ENCODE peak calls at places on chromosome 18, in four cellular contexts. One of them, this sample, is unnamed.

GRCh38 chr18:24560511-24560981 is 100.1 kb downstream of the HRH4 start:
- DNase-seq in H9: peak; percentile 56
- DNase-seq in stimulated activated CD8-positive, alpha-beta memory T cell treated with anti-CD3 and anti-CD28 coated beads, Interleukin-12 subunit alpha, Interleukin-12 subunit beta, amount 100 ng/mL, for 4 hours: no peak
- DNase-seq in CD8-positive, alpha-beta memory T cell: no peak
- DNase-seq in this sample: no peak

GRCh38 chr18:9025104-9025838 is 77.2 kb upstream of the NDUFV2 start:
- DNase-seq in stimulated activated CD8-positive, alpha-beta memory T cell treated with anti-CD3 and anti-CD28 coated beads, Interleukin-12 subunit alpha, Interleukin-12 subunit beta, amount 100 ng/mL, for 4 hours: no peak
- DNase-seq in CD8-positive, alpha-beta memory T cell: no peak
- DNase-seq in H9: no peak
- DNase-seq in this sample: no peak

GRCh38 chr18:75350857-75351256 is 76.6 kb downstream of the SMIM21 start:
- DNase-seq in CD8-positive, alpha-beta memory T cell: no peak
- DNase-seq in H9: no peak
- DNase-seq in stimulated activated CD8-positive, alpha-beta memory T cell treated with anti-CD3 and anti-CD28 coated beads, Interleukin-12 subunit alpha, Interleukin-12 subunit beta, amount 100 ng/mL, for 4 hours: no peak
- DNase-seq in this sample: no peak

GRCh38 chr18:36333418-36333817 is 35.9 kb downstream of the FHOD3 start:
- DNase-seq in CD8-positive, alpha-beta memory T cell: no peak
- DNase-seq in stimulated activated CD8-positive, alpha-beta memory T cell treated with anti-CD3 and anti-CD28 coated beads, Interleukin-12 subunit alpha, Interleukin-12 subunit beta, amount 100 ng/mL, for 4 hours: no peak
- DNase-seq in H9: no peak
- DNase-seq in this sample: no peak

GRCh38 chr18:13984080-13984479 is 68.7 kb upstream of the MC2R start:
- DNase-seq in stimulated activated CD8-positive, alpha-beta memory T cell treated with anti-CD3 and anti-CD28 coated beads, Interleukin-12 subunit alpha, Interleukin-12 subunit beta, amount 100 ng/mL, for 4 hours: no peak
- DNase-seq in CD8-positive, alpha-beta memory T cell: no peak
- DNase-seq in H9: no peak
- DNase-seq in this sample: no peak

GRCh38 chr18:58362829-58363231 is 266.1 kb downstream of the ALPK2 start:
- DNase-seq in stimulated activated CD8-positive, alpha-beta memory T cell treated with anti-CD3 and anti-CD28 coated beads, Interleukin-12 subunit alpha, Interleukin-12 subunit beta, amount 100 ng/mL, for 4 hours: no peak
- DNase-seq in CD8-positive, alpha-beta memory T cell: no peak
- DNase-seq in H9: no peak
- DNase-seq in this sample: no peak

GRCh38 chr18:41881285-41881684 is 73.7 kb upstream of the PIK3C3 start:
- DNase-seq in stimulated activated CD8-positive, alpha-beta memory T cell treated with anti-CD3 and anti-CD28 coated beads, Interleukin-12 subunit alpha, Interleukin-12 subunit beta, amount 100 ng/mL, for 4 hours: no peak
- DNase-seq in H9: no peak
- DNase-seq in CD8-positive, alpha-beta memory T cell: no peak
- DNase-seq in this sample: no peak

GRCh38 chr18:63320041-63320689 is 596 bp upstream of the BCL2 start:
- DNase-seq in CD8-positive, alpha-beta memory T cell: peak; percentile 82
- DNase-seq in H9: peak; percentile 77
- DNase-seq in stimulated activated CD8-positive, alpha-beta memory T cell treated with anti-CD3 and anti-CD28 coated beads, Interleukin-12 subunit alpha, Interleukin-12 subunit beta, amount 100 ng/mL, for 4 hours: peak; percentile 78
- DNase-seq in this sample: peak; percentile 78

GRCh38 chr18:59502222-59502898 is 143.3 kb upstream of the LMAN1 start:
- DNase-seq in H9: no peak
- DNase-seq in stimulated activated CD8-positive, alpha-beta memory T cell treated with anti-CD3 and anti-CD28 coated beads, Interleukin-12 subunit alpha, Interleukin-12 subunit beta, amount 100 ng/mL, for 4 hours: no peak
- DNase-seq in CD8-positive, alpha-beta memory T cell: no peak
- DNase-seq in this sample: no peak

GRCh38 chr18:69484699-69485396 is 84.2 kb downstream of the DOK6 start:
- DNase-seq in stimulated activated CD8-positive, alpha-beta memory T cell treated with anti-CD3 and anti-CD28 coated beads, Interleukin-12 subunit alpha, Interleukin-12 subunit beta, amount 100 ng/mL, for 4 hours: no peak
- DNase-seq in CD8-positive, alpha-beta memory T cell: no peak
- DNase-seq in H9: no peak
- DNase-seq in this sample: no peak

GRCh38 chr18:13216092-13216582 is 2.4 kb upstream of the LDLRAD4 start:
- DNase-seq in CD8-positive, alpha-beta memory T cell: no peak
- DNase-seq in stimulated activated CD8-positive, alpha-beta memory T cell treated with anti-CD3 and anti-CD28 coated beads, Interleukin-12 subunit alpha, Interleukin-12 subunit beta, amount 100 ng/mL, for 4 hours: no peak
- DNase-seq in H9: peak; percentile 73
- DNase-seq in this sample: no peak

GRCh38 chr18:44465337-44465736 is 215.4 kb upstream of the SETBP1 start:
- DNase-seq in H9: no peak
- DNase-seq in CD8-positive, alpha-beta memory T cell: no peak
- DNase-seq in stimulated activated CD8-positive, alpha-beta memory T cell treated with anti-CD3 and anti-CD28 coated beads, Interleukin-12 subunit alpha, Interleukin-12 subunit beta, amount 100 ng/mL, for 4 hours: no peak
- DNase-seq in this sample: no peak

GRCh38 chr18:58015045-58015444 is 29.0 kb upstream of the NEDD4L start:
- DNase-seq in H9: no peak
- DNase-seq in stimulated activated CD8-positive, alpha-beta memory T cell treated with anti-CD3 and anti-CD28 coated beads, Interleukin-12 subunit alpha, Interleukin-12 subunit beta, amount 100 ng/mL, for 4 hours: no peak
- DNase-seq in CD8-positive, alpha-beta memory T cell: no peak
- DNase-seq in this sample: peak; percentile 35

GRCh38 chr18:63831080-63831788 is 56.0 kb downstream of the SERPINB7 start:
- DNase-seq in H9: no peak
- DNase-seq in CD8-positive, alpha-beta memory T cell: no peak
- DNase-seq in stimulated activated CD8-positive, alpha-beta memory T cell treated with anti-CD3 and anti-CD28 coated beads, Interleukin-12 subunit alpha, Interleukin-12 subunit beta, amount 100 ng/mL, for 4 hours: no peak
- DNase-seq in this sample: no peak

GRCh38 chr18:51253476-51253875 is 56.0 kb upstream of the MEX3C start:
- DNase-seq in stimulated activated CD8-positive, alpha-beta memory T cell treated with anti-CD3 and anti-CD28 coated beads, Interleukin-12 subunit alpha, Interleukin-12 subunit beta, amount 100 ng/mL, for 4 hours: no peak
- DNase-seq in CD8-positive, alpha-beta memory T cell: no peak
- DNase-seq in H9: no peak
- DNase-seq in this sample: no peak

GRCh38 chr18:11672198-11672597 is 16.9 kb upstream of the GNAL start:
- DNase-seq in H9: peak; percentile 18
- DNase-seq in CD8-positive, alpha-beta memory T cell: no peak
- DNase-seq in stimulated activated CD8-positive, alpha-beta memory T cell treated with anti-CD3 and anti-CD28 coated beads, Interleukin-12 subunit alpha, Interleukin-12 subunit beta, amount 100 ng/mL, for 4 hours: no peak
- DNase-seq in this sample: no peak

GRCh38 chr18:48552130-48552529 is 13.3 kb downstream of the CTIF start:
- DNase-seq in H9: no peak
- DNase-seq in stimulated activated CD8-positive, alpha-beta memory T cell treated with anti-CD3 and anti-CD28 coated beads, Interleukin-12 subunit alpha, Interleukin-12 subunit beta, amount 100 ng/mL, for 4 hours: no peak
- DNase-seq in CD8-positive, alpha-beta memory T cell: no peak
- DNase-seq in this sample: no peak

GRCh38 chr18:40413160-40413559 is 1541.9 kb upstream of the PIK3C3 start:
- DNase-seq in CD8-positive, alpha-beta memory T cell: no peak
- DNase-seq in H9: peak; percentile 47
- DNase-seq in stimulated activated CD8-positive, alpha-beta memory T cell treated with anti-CD3 and anti-CD28 coated beads, Interleukin-12 subunit alpha, Interleukin-12 subunit beta, amount 100 ng/mL, for 4 hours: no peak
- DNase-seq in this sample: no peak

GRCh38 chr18:70490008-70490933 is 201.4 kb downstream of the SOCS6 start:
- DNase-seq in H9: no peak
- DNase-seq in stimulated activated CD8-positive, alpha-beta memory T cell treated with anti-CD3 and anti-CD28 coated beads, Interleukin-12 subunit alpha, Interleukin-12 subunit beta, amount 100 ng/mL, for 4 hours: no peak
- DNase-seq in CD8-positive, alpha-beta memory T cell: peak; percentile 3
- DNase-seq in this sample: no peak

GRCh38 chr18:69968073-69968472 is 20.4 kb upstream of the CD226 start:
- DNase-seq in H9: peak; percentile 41
- DNase-seq in stimulated activated CD8-positive, alpha-beta memory T cell treated with anti-CD3 and anti-CD28 coated beads, Interleukin-12 subunit alpha, Interleukin-12 subunit beta, amount 100 ng/mL, for 4 hours: no peak
- DNase-seq in CD8-positive, alpha-beta memory T cell: no peak
- DNase-seq in this sample: no peak

GRCh38 chr18:43078485-43079092 is 36.9 kb downstream of the RIT2 start:
- DNase-seq in CD8-positive, alpha-beta memory T cell: no peak
- DNase-seq in stimulated activated CD8-positive, alpha-beta memory T cell treated with anti-CD3 and anti-CD28 coated beads, Interleukin-12 subunit alpha, Interleukin-12 subunit beta, amount 100 ng/mL, for 4 hours: no peak
- DNase-seq in H9: peak; percentile 28
- DNase-seq in this sample: no peak

GRCh38 chr18:60059216-60059615 is 159.4 kb downstream of the PMAIP1 start:
- DNase-seq in CD8-positive, alpha-beta memory T cell: no peak
- DNase-seq in stimulated activated CD8-positive, alpha-beta memory T cell treated with anti-CD3 and anti-CD28 coated beads, Interleukin-12 subunit alpha, Interleukin-12 subunit beta, amount 100 ng/mL, for 4 hours: no peak
- DNase-seq in H9: no peak
- DNase-seq in this sample: no peak

GRCh38 chr18:63237911-63238710 is 81.5 kb downstream of the BCL2 start:
- DNase-seq in H9: peak; percentile 61
- DNase-seq in CD8-positive, alpha-beta memory T cell: no peak
- DNase-seq in stimulated activated CD8-positive, alpha-beta memory T cell treated with anti-CD3 and anti-CD28 coated beads, Interleukin-12 subunit alpha, Interleukin-12 subunit beta, amount 100 ng/mL, for 4 hours: no peak
- DNase-seq in this sample: no peak